ENCODE peak calls at places on chromosome 1, in ten cellular contexts. L is T-cell; W is NCI-H2029; O is ELF-1; Z is brain microvascular endothelial cell; M is astrocyte; G is activated T-cell treated with anti-CD3 and anti-CD28 coated beads for 4 hours; B is pancreas; S is NAMALWA; E is stimulated activated CD8-positive, alpha-beta memory T cell treated with anti-CD3 and anti-CD28 coated beads, Interleukin-15, amount 100 ng/mL, for 24 hours. T is an unnamed sample.

GRCh38 chr1:31007462-31007991 is 58.0 kb downstream of the PUM1 start:
- DNase-seq in G (no peak), L (no peak), Z (peak), W (no peak), S (peak), O (no peak), E (no peak), M (peak), B (no peak), T (no peak)

GRCh38 chr1:54800899-54801759 is at the start of gene TTC22:
- DNase-seq in O (peak), S (peak), Z (no peak), W (peak), B (peak), L (peak), E (no peak), G (peak), M (no peak), T (peak)

GRCh38 chr1:32957017-32957416 is 7.6 kb downstream of the RNF19B start:
- DNase-seq in G (no peak), O (no peak), M (no peak), E (no peak), Z (no peak), L (no peak), S (no peak), W (no peak), B (no peak), T (no peak)

GRCh38 chr1:212749924-212750535 is 41.5 kb downstream of the NSL1 start:
- DNase-seq in M (peak), S (peak), L (no peak), W (peak), G (no peak), O (peak), B (no peak), E (no peak), Z (peak), T (peak)

GRCh38 chr1:77316006-77316405 is 34.2 kb downstream of the AK5 start:
- DNase-seq in M (peak), Z (peak), G (no peak), S (no peak), L (no peak), E (no peak), W (no peak), O (peak), B (no peak), T (no peak)

GRCh38 chr1:108877858-108878257 is 1.1 kb downstream of the GPSM2 start:
- DNase-seq in B (no peak), Z (no peak), S (peak), M (no peak), L (no peak), O (no peak), E (no peak), G (no peak), W (no peak), T (no peak)

GRCh38 chr1:151860504-151861187 is 7.1 kb upstream of the THEM5 start:
- DNase-seq in L (no peak), M (no peak), O (peak), E (no peak), S (no peak), G (no peak), W (no peak), B (no peak), Z (no peak), T (no peak)

GRCh38 chr1:109751531-109752260 is 10.9 kb upstream of the GSTM3 start:
- DNase-seq in E (no peak), O (no peak), W (no peak), Z (no peak), G (no peak), M (no peak), B (no peak), L (no peak), S (no peak), T (no peak)

GRCh38 chr1:15207031-15207828 is 39.8 kb upstream of the FHAD1 start:
- DNase-seq in S (no peak), O (no peak), M (no peak), E (no peak), W (no peak), Z (no peak), B (peak), G (no peak), L (no peak), T (no peak)